ENCODE peak calls at places on chromosomes 11 and 22, in nine cellular contexts. Y is OCI-LY7, C is fibroblast of pulmonary artery, Q is heart left ventricle, K is upper lobe of right lung, N is tibial artery, M is lower lobe of right lung, P is cardiac muscle cell, D is RWPE2. Z is an unnamed sample.

GRCh38 chr11:48103621-48104561 is 112.7 kb upstream of the OR4B1 start:
- DNase-seq in Y (no peak), C (peak; percentile 45), Q (no peak), K (no peak), N (no peak), M (no peak), P (peak; percentile 55), D (no peak), Z (peak; percentile 39)

GRCh38 chr11:47407746-47408590 is at the start of gene SLC39A13:
- DNase-seq in Y (peak; percentile 96), C (peak; percentile 96), Q (peak; percentile 95), K (peak; percentile 97), N (peak; percentile 97), M (peak; percentile 96), P (peak; percentile 98), D (peak; percentile 95), Z (peak; percentile 77)

GRCh38 chr22:17562906-17563870 is at the start of gene SLC25A18:
- DNase-seq in Y (no peak), C (peak; percentile 77), Q (peak; percentile 55), K (no peak), N (peak; percentile 74), M (no peak), P (peak; percentile 80), D (no peak), Z (no peak)

GRCh38 chr11:107587306-107587979 is 3.5 kb upstream of the ELMOD1 start:
- DNase-seq in Y (no peak), C (peak; percentile 40), Q (no peak), K (no peak), N (no peak), M (no peak), P (peak; percentile 58), D (no peak), Z (no peak)

GRCh38 chr11:64134963-64135362 is 30.9 kb downstream of the MACROD1 start:
- DNase-seq in Y (no peak), C (no peak), Q (no peak), K (no peak), N (no peak), M (no peak), P (no peak), D (no peak), Z (no peak)

GRCh38 chr11:12543596-12544415 is 130.4 kb upstream of the TEAD1 start:
- DNase-seq in Y (no peak), C (no peak), Q (no peak), K (no peak), N (peak; percentile 32), M (no peak), P (no peak), D (no peak), Z (no peak)

GRCh38 chr11:65442952-65443351 is 20.4 kb downstream of the NEAT1 start:
- DNase-seq in Y (no peak), C (peak; percentile 41), Q (no peak), K (no peak), N (peak; percentile 67), M (no peak), P (peak; percentile 38), D (no peak), Z (no peak)

GRCh38 chr11:103035656-103036434 is 56.1 kb downstream of the DCUN1D5 start:
- DNase-seq in Y (peak; percentile 84), C (peak; percentile 89), Q (peak; percentile 24), K (no peak), N (no peak), M (no peak), P (peak; percentile 88), D (no peak), Z (peak; percentile 16)

GRCh38 chr11:15671216-15671615 is 556.5 kb downstream of the INSC start:
- DNase-seq in Y (no peak), C (no peak), Q (no peak), K (no peak), N (no peak), M (no peak), P (no peak), D (no peak), Z (no peak)

GRCh38 chr11:130318031-130318673 is 3.4 kb upstream of the ZBTB44 start:
- DNase-seq in Y (no peak), C (no peak), Q (no peak), K (no peak), N (no peak), M (no peak), P (no peak), D (no peak), Z (peak; percentile 42)

GRCh38 chr11:27444801-27445215 is 27.8 kb downstream of the LGR4 start:
- DNase-seq in Y (no peak), C (no peak), Q (no peak), K (no peak), N (no peak), M (no peak), P (no peak), D (no peak), Z (no peak)

GRCh38 chr11:36509265-36509664 is 807 bp downstream of the TRAF6 start:
- DNase-seq in Y (peak; percentile 19), C (peak; percentile 49), Q (no peak), K (no peak), N (no peak), M (no peak), P (peak; percentile 39), D (no peak), Z (no peak)

GRCh38 chr11:94769897-94770296 is 1.7 kb downstream of the AMOTL1 start:
- DNase-seq in Y (no peak), C (no peak), Q (no peak), K (no peak), N (no peak), M (no peak), P (no peak), D (no peak), Z (no peak)

GRCh38 chr11:108018708-108019107 is 10.0 kb downstream of the CUL5 start:
- DNase-seq in Y (no peak), C (no peak), Q (no peak), K (no peak), N (no peak), M (no peak), P (no peak), D (no peak), Z (no peak)

GRCh38 chr11:11171854-11172253 is 181.2 kb downstream of the CSNK2A3 start:
- DNase-seq in Y (peak; percentile 56), C (no peak), Q (no peak), K (no peak), N (no peak), M (no peak), P (peak; percentile 3), D (no peak), Z (no peak)

GRCh38 chr11:44709281-44709562 is 17.5 kb upstream of the TSPAN18 start:
- DNase-seq in Y (no peak), C (no peak), Q (no peak), K (no peak), N (no peak), M (no peak), P (peak; percentile 39), D (no peak), Z (no peak)

GRCh38 chr22:25139062-25139461 is 60.6 kb upstream of the CRYBB3 start:
- DNase-seq in Y (no peak), C (peak; percentile 62), Q (peak; percentile 52), K (no peak), N (no peak), M (no peak), P (peak; percentile 39), D (no peak), Z (no peak)

GRCh38 chr11:121614661-121615240 is 162.0 kb upstream of the SORL1-AS1 start:
- DNase-seq in Y (no peak), C (peak; percentile 17), Q (no peak), K (no peak), N (no peak), M (no peak), P (peak; percentile 27), D (peak; percentile 63), Z (no peak)

DNA sequence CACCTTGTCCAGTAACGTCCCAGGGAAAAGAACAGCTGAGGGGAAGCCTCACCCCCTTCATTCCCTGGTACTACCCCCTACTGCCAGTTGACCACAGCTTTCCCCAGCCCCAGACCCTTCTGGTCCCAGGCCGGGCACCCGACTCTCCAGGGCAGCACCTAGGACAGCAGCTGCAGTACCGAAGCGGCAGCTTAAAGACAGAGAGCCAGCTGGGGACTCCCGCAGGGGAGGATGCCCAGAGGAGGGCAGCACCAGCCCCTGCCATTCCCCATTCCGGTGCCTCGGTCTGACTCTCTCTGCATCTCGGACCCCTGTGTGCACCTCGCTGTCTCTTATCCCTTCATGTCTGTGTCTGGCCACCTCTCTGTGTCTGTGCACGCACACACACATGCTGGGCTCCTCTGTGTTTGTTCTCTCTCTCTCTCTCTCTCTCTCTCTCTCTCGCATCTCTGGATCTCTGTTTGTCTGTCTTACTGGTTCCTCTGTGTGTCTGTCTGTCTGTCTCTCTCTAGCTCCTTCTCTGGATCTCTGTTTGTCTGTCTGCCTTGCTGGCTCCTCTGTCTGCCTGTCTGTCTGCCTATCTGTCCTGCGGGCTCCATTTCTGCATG is 9.4 kb downstream of the IGSF9B start:
- DNase-seq in Y (no peak), C (peak; percentile 50), Q (peak; percentile 67), K (peak; percentile 64), N (peak; percentile 72), M (no peak), P (peak; percentile 63), D (no peak), Z (no peak)
- TF ChIP-seq CTCF in Y (peak; percentile 20), C (peak; percentile 41), Q (peak; percentile 64), K (peak; percentile 24), N (peak; percentile 46), M (peak; percentile 13), P (peak; percentile 48), D (peak; percentile 45), Z (peak; percentile 74)

GRCh38 chr22:35037089-35037488 is 28.9 kb upstream of the ISX start:
- DNase-seq in Y (peak; percentile 7), C (no peak), Q (no peak), K (no peak), N (no peak), M (no peak), P (no peak), D (no peak), Z (no peak)
- H3K4me3 ChIP-seq in Y (no peak overlapping the region), C (no peak overlapping the region), Q (no peak overlapping the region), K (no peak overlapping the region), N (no peak overlapping the region), M (no peak overlapping the region), P (no peak overlapping the region), D (no peak overlapping the region), Z (no peak overlapping the region)

DNA sequence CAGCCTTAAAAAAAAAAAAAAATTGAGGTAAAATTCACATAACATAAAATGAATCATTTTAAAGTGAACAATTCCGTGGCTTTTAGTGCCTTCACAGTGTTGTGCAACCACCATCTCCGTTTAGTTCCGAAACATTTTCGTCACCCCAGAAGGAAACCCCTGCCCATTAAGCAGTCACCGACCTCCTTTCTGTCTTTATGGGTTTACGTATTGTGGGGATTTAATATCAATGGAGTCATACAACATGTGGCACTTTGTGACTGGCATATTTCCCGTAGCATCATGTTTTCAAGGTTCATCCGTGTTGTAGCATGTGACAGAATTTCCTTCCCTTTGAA is 65.5 kb downstream of the BCR start:
- DNase-seq in Y (no peak), C (no peak), Q (no peak), K (no peak), N (no peak), M (no peak), P (no peak), D (no peak), Z (no peak)
- TF ChIP-seq CTCF in Y (no peak), C (no peak), Q (no peak), K (no peak), N (no peak), M (no peak), P (no peak), D (no peak), Z (no peak)

DNA sequence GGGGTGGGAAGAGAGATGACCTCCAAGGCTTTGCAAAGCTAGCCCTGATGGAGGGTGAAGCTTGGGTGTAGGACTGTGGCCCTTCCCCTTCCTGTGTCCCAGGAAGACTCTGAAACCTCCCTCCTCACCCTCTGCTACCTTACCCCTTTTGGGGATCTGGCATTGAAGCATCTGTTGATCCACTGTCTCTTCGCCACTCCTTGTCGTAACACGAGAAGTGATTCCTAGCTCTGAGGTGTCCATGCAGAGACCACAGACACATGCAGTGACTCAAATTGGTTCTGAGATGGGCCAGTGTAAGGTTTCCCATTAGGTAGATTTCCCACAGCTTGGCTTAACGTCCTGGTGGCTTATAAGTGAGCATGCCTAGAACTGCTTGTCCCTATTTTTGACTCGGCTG is 101.4 kb downstream of the ZBTB16 start:
- DNase-seq in Y (no peak), C (no peak), Q (no peak), K (no peak), N (no peak), M (no peak), P (no peak), D (no peak), Z (no peak)
- H3K4me3 ChIP-seq in Y (peak overlapping the region; percentile 43), C (no peak overlapping the region), Q (no peak overlapping the region), K (peak overlapping the region; percentile 19), N (peak overlapping the region; percentile 34), M (no peak overlapping the region), P (no peak overlapping the region), D (no peak overlapping the region), Z (no peak overlapping the region)

Z was measured in retinal pigment epithelial cell.